ENCODE peak calls at places on chromosomes 6 and 20, in nine cellular contexts. H is neural progenitor cell, Y is HCT116, T is GM23248, S is GM23338, F is PC-3, U is hepatocyte, J is SK-N-SH, E is MM.1S. C is an unnamed sample.

GRCh38 chr6:153032255-153032882 is 29.9 kb upstream of the MTRF1L start:
- DNase-seq in H (peak; percentile 9), Y (peak; percentile 27), T (peak; percentile 75), S (peak; percentile 44), F (peak; percentile 69), U (peak; percentile 30), J (peak; percentile 14), E (peak; percentile 29), C (peak; percentile 23)

GRCh38 chr6:31270788-31271640 is 878 bp downstream of the HLA-C start:
- DNase-seq in H (peak; percentile 71), Y (no peak), T (peak; percentile 74), S (peak; percentile 68), F (peak; percentile 47), U (peak; percentile 68), J (peak; percentile 49), E (peak; percentile 58), C (peak; percentile 58)

GRCh38 chr6:139133272-139133671 is 1.6 kb upstream of the HECA start:
- DNase-seq in H (no peak), Y (no peak), T (no peak), S (no peak), F (no peak), U (no peak), J (no peak), E (peak; percentile 96), C (no peak)

GRCh38 chr20:11001767-11002540 is 328.2 kb upstream of the JAG1 start:
- DNase-seq in H (no peak), Y (peak; percentile 95), T (peak; percentile 77), S (no peak), F (peak; percentile 99), U (peak; percentile 41), J (no peak), E (no peak), C (no peak)

GRCh38 chr6:118895241-118895561 is 1.2 kb downstream of the ASF1A start:
- DNase-seq in H (no peak), Y (no peak), T (peak; percentile 23), S (no peak), F (no peak), U (no peak), J (no peak), E (no peak), C (no peak)

GRCh38 chr6:101266063-101266462 is 127.4 kb upstream of the GRIK2 start:
- DNase-seq in H (no peak), Y (no peak), T (no peak), S (no peak), F (no peak), U (no peak), J (no peak), E (peak; percentile 60), C (peak; percentile 10)

GRCh38 chr6:112735129-112735528 is 388.0 kb downstream of the RFPL4B start:
- DNase-seq in H (no peak), Y (no peak), T (no peak), S (no peak), F (no peak), U (no peak), J (no peak), E (no peak), C (no peak)

GRCh38 chr20:50565874-50566273 is 55.7 kb downstream of the PTPN1 start:
- DNase-seq in H (no peak), Y (no peak), T (no peak), S (no peak), F (no peak), U (no peak), J (no peak), E (no peak), C (no peak)

GRCh38 chr20:63945921-63946920 is 10.0 kb downstream of the UCKL1 start:
- DNase-seq in H (no peak), Y (no peak), T (no peak), S (no peak), F (no peak), U (no peak), J (no peak), E (no peak), C (no peak)

GRCh38 chr6:56399250-56399671 is 151.9 kb upstream of the COL21A1 start:
- DNase-seq in H (no peak), Y (no peak), T (no peak), S (no peak), F (peak; percentile 76), U (peak; percentile 49), J (no peak), E (no peak), C (no peak)

GRCh38 chr6:17258763-17259162 is 22.4 kb upstream of the RBM24 start:
- DNase-seq in H (no peak), Y (no peak), T (no peak), S (no peak), F (no peak), U (no peak), J (peak; percentile 42), E (no peak), C (no peak)

GRCh38 chr6:126180585-126180984 is 159.3 kb upstream of the CENPW start:
- DNase-seq in H (no peak), Y (peak; percentile 89), T (peak; percentile 89), S (no peak), F (peak; percentile 91), U (no peak), J (no peak), E (no peak), C (no peak)

GRCh38 chr6:17919494-17919893 is 67.9 kb downstream of the KIF13A start:
- DNase-seq in H (no peak), Y (no peak), T (no peak), S (no peak), F (no peak), U (no peak), J (no peak), E (no peak), C (no peak)

GRCh38 chr6:128521302-128521632 is 868 bp upstream of the PTPRK start:
- DNase-seq in H (no peak), Y (no peak), T (peak; percentile 67), S (no peak), F (no peak), U (no peak), J (no peak), E (no peak), C (no peak)

GRCh38 chr6:152746172-152746553 is 4.4 kb upstream of the VIP start:
- DNase-seq in H (no peak), Y (peak; percentile 28), T (peak; percentile 72), S (no peak), F (peak; percentile 58), U (no peak), J (no peak), E (no peak), C (no peak)

GRCh38 chr6:11460837-11461661 is 76.5 kb upstream of the TMEM170B start:
- DNase-seq in H (no peak), Y (no peak), T (no peak), S (no peak), F (no peak), U (no peak), J (no peak), E (peak; percentile 57), C (peak; percentile 84)

GRCh38 chr6:139951172-139951571 is 576.7 kb upstream of the CITED2 start:
- DNase-seq in H (no peak), Y (no peak), T (no peak), S (no peak), F (no peak), U (no peak), J (no peak), E (no peak), C (no peak)

GRCh38 chr6:3061501-3061941 is 6.8 kb upstream of the RIPK1 start:
- DNase-seq in H (no peak), Y (no peak), T (peak; percentile 74), S (no peak), F (peak; percentile 93), U (no peak), J (no peak), E (no peak), C (peak; percentile 17)

DNA sequence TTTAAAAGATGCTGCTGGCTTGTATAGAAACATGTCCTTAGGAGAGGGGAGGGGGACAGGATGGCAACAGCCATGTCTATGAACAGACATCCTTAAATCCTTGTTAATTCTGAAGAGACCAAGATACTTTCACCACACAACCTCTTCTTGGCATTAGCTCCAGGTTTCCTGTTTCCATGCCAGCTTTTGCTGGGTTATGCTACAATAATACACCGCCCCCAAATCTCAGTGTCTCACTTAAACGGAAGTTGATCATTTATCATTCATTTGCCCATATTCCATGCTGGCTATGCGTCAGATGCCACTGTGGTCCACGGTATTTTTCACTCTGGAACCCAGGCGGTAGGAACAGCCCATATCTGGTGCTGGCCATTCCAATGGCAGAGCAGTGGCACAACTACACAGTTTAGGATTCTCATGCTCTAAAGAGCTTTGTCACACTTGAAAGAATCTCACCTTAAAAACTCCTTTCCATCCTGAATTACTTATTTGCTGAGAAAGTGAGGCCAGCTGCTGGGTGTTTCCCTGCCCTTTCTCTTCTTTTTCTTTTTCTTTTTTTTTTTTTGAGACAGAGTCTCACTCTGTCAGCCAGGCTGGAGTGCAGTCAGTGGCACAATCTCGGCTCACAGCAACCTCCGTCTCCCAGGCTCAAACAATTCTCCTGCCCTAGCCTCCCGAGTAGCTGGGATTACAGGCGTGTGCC is 3.7 kb upstream of the RNASET2 start:
- DNase-seq in H (no peak), Y (no peak), T (no peak), S (no peak), F (no peak), U (no peak), J (no peak), E (no peak), C (no peak)
- H2AFZ ChIP-seq in H (no peak overlapping the region), Y (no peak overlapping the region), T (no peak overlapping the region), S (no peak overlapping the region), F (no peak overlapping the region), U (no peak overlapping the region), J (no peak overlapping the region), E (no peak overlapping the region), C (peak overlapping the region; percentile 38)

GRCh38 chr6:165663283-165663735 is 268 bp upstream of the PDE10A start:
- DNase-seq in H (peak; percentile 78), Y (no peak), T (peak; percentile 40), S (peak; percentile 70), F (peak; percentile 4), U (peak; percentile 47), J (peak; percentile 66), E (no peak), C (no peak)
- H3K4me3 ChIP-seq in H (peak overlapping the region; percentile 91), Y (no peak overlapping the region), T (peak overlapping the region; percentile 43), S (peak overlapping the region; percentile 71), F (peak overlapping the region; percentile 58), U (peak overlapping the region; percentile 82), J (peak overlapping the region; percentile 52), E (no peak overlapping the region), C (no peak overlapping the region)

DNA sequence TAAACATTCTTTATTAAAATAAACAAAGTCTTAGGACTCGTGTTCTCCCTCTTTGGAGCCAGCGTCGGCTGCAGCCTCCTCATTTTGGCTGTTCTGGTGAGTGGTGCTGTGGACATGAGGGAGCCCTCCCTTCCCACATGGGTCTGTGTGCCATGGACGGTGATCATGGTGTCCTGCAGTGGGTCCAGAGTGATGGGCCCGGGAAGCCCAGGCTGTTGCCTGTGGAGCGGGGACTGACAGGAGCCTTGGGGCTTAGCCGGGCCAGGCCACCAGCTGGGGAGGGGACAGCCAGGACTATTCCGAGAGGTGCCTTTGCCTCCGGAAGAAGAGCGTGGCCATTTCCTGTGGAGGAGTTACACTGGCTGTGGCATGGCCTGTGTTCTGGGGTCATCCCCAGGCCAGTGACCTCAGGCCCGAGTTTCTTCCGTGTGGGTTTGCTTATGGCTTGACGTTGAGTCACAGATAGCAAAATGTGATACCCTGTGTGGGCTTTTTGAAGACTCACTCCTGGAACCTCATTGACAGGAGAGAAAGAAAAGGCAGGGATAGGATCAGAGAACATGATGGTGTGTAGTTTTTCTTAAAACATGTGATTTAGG is 153.4 kb downstream of the DTNBP1 start:
- DNase-seq in H (no peak), Y (no peak), T (no peak), S (no peak), F (no peak), U (no peak), J (no peak), E (no peak), C (no peak)
- TF ChIP-seq EZH2phosphoT487 in H (no peak), Y (no peak), T (no peak), S (no peak), F (no peak), U (no peak), J (no peak), E (no peak), C (no peak)

GRCh38 chr6:27092316-27092692 is 155.2 kb upstream of the PRSS16 start:
- DNase-seq in H (no peak), Y (no peak), T (no peak), S (no peak), F (no peak), U (no peak), J (peak; percentile 8), E (no peak), C (no peak)
- H2AFZ ChIP-seq in H (peak overlapping the region; percentile 35), Y (peak overlapping the region; percentile 96), T (peak overlapping the region; percentile 56), S (peak overlapping the region; percentile 4), F (peak overlapping the region; percentile 73), U (peak overlapping the region; percentile 59), J (peak overlapping the region; percentile 75), E (peak overlapping the region; percentile 42), C (no peak overlapping the region)